ENCODE peak calls at places on chromosome 14, in seven cellular contexts. Z, M, O, G, H, K and I are unnamed samples.

GRCh38 chr14:36515105-36515593 is 4.9 kb downstream of the NKX2-1 start:
- DNase-seq in Z (peak), H (no peak), K (no peak), O (no peak), G (no peak), M (no peak), I (no peak)

GRCh38 chr14:29140059-29140458 is 373.5 kb downstream of the FOXG1 start:
- DNase-seq in M (no peak), Z (no peak), K (no peak), O (no peak), G (no peak), H (no peak), I (no peak)

GRCh38 chr14:96486705-96487104 is 15.5 kb upstream of the PAPOLA start:
- DNase-seq in K (no peak), H (no peak), G (no peak), M (no peak), O (no peak), Z (no peak), I (no peak)

GRCh38 chr14:104419865-104420458 is 159.6 kb upstream of the C14orf180 start:
- DNase-seq in H (no peak), O (no peak), Z (peak), K (no peak), M (no peak), G (no peak), I (no peak)

GRCh38 chr14:89504084-89504483 is 87.1 kb upstream of the FOXN3 start:
- DNase-seq in H (no peak), M (no peak), Z (no peak), G (no peak), K (no peak), O (no peak), I (no peak)

GRCh38 chr14:100370003-100370402 is 46.9 kb downstream of the SLC25A47 start:
- DNase-seq in O (no peak), M (no peak), Z (no peak), K (no peak), G (no peak), H (no peak), I (no peak)

GRCh38 chr14:85531141-85531593 is 1.2 kb downstream of the FLRT2 start:
- DNase-seq in K (no peak), O (no peak), G (no peak), Z (peak), H (peak), M (no peak), I (no peak)

GRCh38 chr14:95303107-95303506 is 16.6 kb downstream of the CLMN start:
- DNase-seq in Z (no peak), O (no peak), M (no peak), G (no peak), K (no peak), H (no peak), I (no peak)

GRCh38 chr14:75941030-75941429 is 40.8 kb downstream of the TGFB3 start:
- DNase-seq in M (no peak), Z (no peak), G (no peak), H (peak), O (no peak), K (no peak), I (no peak)

GRCh38 chr14:74476607-74477006 is 16.5 kb downstream of the NPC2 start:
- DNase-seq in H (no peak), K (no peak), O (no peak), G (no peak), Z (no peak), M (no peak), I (no peak)

GRCh38 chr14:64671591-64671990 is 32.6 kb upstream of the PLEKHG3 start:
- DNase-seq in G (no peak), M (no peak), K (no peak), O (no peak), Z (no peak), H (no peak), I (no peak)

GRCh38 chr14:50339178-50339804 is 27.2 kb downstream of the DMAC2L start:
- DNase-seq in Z (no peak), H (no peak), G (no peak), K (no peak), O (no peak), M (no peak), I (no peak)

GRCh38 chr14:32078030-32078793 is 1.1 kb downstream of the ARHGAP5 start:
- DNase-seq in H (peak), O (no peak), Z (no peak), K (peak), M (peak), G (no peak), I (no peak)